ENCODE peak calls at places on chromosome 14, in seven cellular contexts. U is NCI-H2081; F is T-helper 22 cell; I is sciatic nerve; L is stimulated activated CD8-positive, alpha-beta memory T cell treated with anti-CD3 and anti-CD28 coated beads, Interleukin-15, amount 100 ng/mL, for 4 hours; Q is SW480; S is AG08396. P is an unnamed sample.

GRCh38 chr14:100422556-100423420 is 99.6 kb downstream of the SLC25A47 start:
- DNase-seq in U (no peak), F (no peak), I (peak; percentile 25), L (no peak), Q (no peak), S (no peak), P (no peak)

GRCh38 chr14:26841920-26842741 is 244.3 kb upstream of the NOVA1 start:
- DNase-seq in U (no peak), F (no peak), I (peak; percentile 77), L (no peak), Q (peak; percentile 37), S (peak; percentile 30), P (no peak)

GRCh38 chr14:80356413-80356812 is 145.1 kb upstream of the DIO2 start:
- DNase-seq in U (no peak), F (no peak), I (no peak), L (no peak), Q (peak; percentile 30), S (peak; percentile 3), P (no peak)

GRCh38 chr14:104209985-104210520 is 71.7 kb downstream of the KIF26A start:
- DNase-seq in U (no peak), F (no peak), I (no peak), L (no peak), Q (no peak), S (no peak), P (no peak)

GRCh38 chr14:52650774-52651173 is 44.6 kb downstream of the ERO1A start:
- DNase-seq in U (no peak), F (no peak), I (no peak), L (no peak), Q (no peak), S (no peak), P (no peak)

GRCh38 chr14:94470311-94470710 is 5.7 kb downstream of the SERPINA9 start:
- DNase-seq in U (no peak), F (no peak), I (no peak), L (no peak), Q (no peak), S (no peak), P (no peak)

GRCh38 chr14:58574623-58575022 is 63.1 kb upstream of the DACT1 start:
- DNase-seq in U (no peak), F (no peak), I (no peak), L (no peak), Q (no peak), S (no peak), P (no peak)

GRCh38 chr14:73745571-73746539 is 31.7 kb upstream of the PNMA1 start:
- DNase-seq in U (no peak), F (no peak), I (no peak), L (no peak), Q (no peak), S (no peak), P (no peak)

GRCh38 chr14:105064001-105064400 is 1.2 kb downstream of the GPR132 start:
- DNase-seq in U (no peak), F (no peak), I (no peak), L (no peak), Q (no peak), S (no peak), P (no peak)

GRCh38 chr14:66405158-66405557 is 81.0 kb upstream of the CCDC196 start:
- DNase-seq in U (no peak), F (no peak), I (no peak), L (no peak), Q (no peak), S (no peak), P (no peak)

GRCh38 chr14:22613736-22614239 is 15.7 kb downstream of the ABHD4 start:
- DNase-seq in U (no peak), F (no peak), I (no peak), L (no peak), Q (no peak), S (no peak), P (no peak)

GRCh38 chr14:100429537-100429936 is 106.4 kb downstream of the SLC25A47 start:
- DNase-seq in U (no peak), F (no peak), I (no peak), L (no peak), Q (peak; percentile 32), S (no peak), P (no peak)

GRCh38 chr14:106518054-106518943 is 991.9 kb downstream of the TMEM121 start:
- DNase-seq in U (no peak), F (peak; percentile 44), I (peak; percentile 67), L (peak; percentile 45), Q (peak; percentile 41), S (no peak), P (peak; percentile 63)

GRCh38 chr14:72965249-72965648 is 39.0 kb downstream of the DCAF4 start:
- DNase-seq in U (no peak), F (no peak), I (no peak), L (no peak), Q (peak; percentile 64), S (peak; percentile 33), P (no peak)

GRCh38 chr14:53509227-53509822 is 356.2 kb upstream of the DDHD1 start:
- DNase-seq in U (no peak), F (no peak), I (peak; percentile 60), L (no peak), Q (no peak), S (peak; percentile 51), P (no peak)

GRCh38 chr14:83300454-83301064 is 1766.9 kb upstream of the SEL1L start:
- DNase-seq in U (peak; percentile 40), F (no peak), I (no peak), L (no peak), Q (peak; percentile 33), S (peak; percentile 3), P (no peak)

GRCh38 chr14:85934123-85934885 is 404.4 kb downstream of the FLRT2 start:
- DNase-seq in U (peak; percentile 11), F (peak; percentile 47), I (no peak), L (peak; percentile 10), Q (peak; percentile 46), S (no peak), P (peak; percentile 47)

GRCh38 chr14:68157971-68158371 is 338.4 kb downstream of the RAD51B start:
- DNase-seq in U (no peak), F (no peak), I (no peak), L (no peak), Q (no peak), S (no peak), P (no peak)

GRCh38 chr14:23320584-23321571 is at the start of gene PABPN1:
- DNase-seq in U (peak; percentile 100), F (peak; percentile 98), I (peak; percentile 99), L (peak; percentile 94), Q (peak; percentile 99), S (peak; percentile 98), P (peak; percentile 99)

GRCh38 chr14:49484180-49484579 is 102.0 kb downstream of the RPS29 start:
- DNase-seq in U (no peak), F (no peak), I (no peak), L (no peak), Q (no peak), S (no peak), P (no peak)

GRCh38 chr14:69582207-69582606 is 7.5 kb upstream of the CCDC177 start:
- DNase-seq in U (no peak), F (no peak), I (no peak), L (no peak), Q (no peak), S (no peak), P (no peak)

GRCh38 chr14:104385189-104386135 is 194.1 kb upstream of the C14orf180 start:
- DNase-seq in U (no peak), F (no peak), I (peak; percentile 44), L (no peak), Q (no peak), S (no peak), P (no peak)

GRCh38 chr14:28294834-28295440 is 471.6 kb upstream of the FOXG1 start:
- DNase-seq in U (peak; percentile 1), F (no peak), I (no peak), L (no peak), Q (peak; percentile 46), S (no peak), P (no peak)

GRCh38 chr14:104361101-104361591 is 218.4 kb upstream of the C14orf180 start:
- DNase-seq in U (no peak), F (no peak), I (peak; percentile 23), L (no peak), Q (no peak), S (no peak), P (no peak)

GRCh38 chr14:68854421-68854820 is 61.6 kb upstream of the ZFP36L1 start:
- DNase-seq in U (no peak), F (no peak), I (no peak), L (no peak), Q (no peak), S (no peak), P (no peak)

GRCh38 chr14:104931771-104932675 is 7.3 kb downstream of the PLD4 start:
- DNase-seq in U (no peak), F (no peak), I (peak; percentile 60), L (no peak), Q (no peak), S (peak; percentile 12), P (no peak)

GRCh38 chr14:89458713-89459112 is 41.7 kb upstream of the FOXN3 start:
- DNase-seq in U (no peak), F (no peak), I (no peak), L (no peak), Q (no peak), S (no peak), P (no peak)